ENCODE peak calls at places on chromosomes 1 and 21, in seven cellular contexts. Q is fibroblast of lung, G is HCT116, F is PC-3, R is H1, X is K562, I is GM23338. M is an unnamed sample.
A peak's percentile ranks its signal among the peaks of the same experiment; 100 is the strongest.

GRCh38 chr1:212968385-212968863 is 18.1 kb downstream of the VASH2 start:
- DNase-seq in Q (no peak), G (no peak), F (no peak), R (no peak), X (no peak), I (no peak), M (no peak)

GRCh38 chr1:230701895-230702768 is 11.8 kb downstream of the AGT start:
- DNase-seq in Q (no peak), G (no peak), F (no peak), R (no peak), X (no peak), I (no peak), M (no peak)

GRCh38 chr1:21311016-21311415 is 20.8 kb upstream of the ECE1 start:
- DNase-seq in Q (no peak), G (no peak), F (no peak), R (no peak), X (no peak), I (no peak), M (no peak)

GRCh38 chr1:19411612-19412011 is 73.7 kb downstream of the CAPZB start:
- DNase-seq in Q (no peak), G (no peak), F (no peak), R (no peak), X (no peak), I (no peak), M (no peak)

GRCh38 chr21:43922949-43923348 is 57.9 kb downstream of the AGPAT3 start:
- DNase-seq in Q (no peak), G (no peak), F (no peak), R (no peak), X (no peak), I (no peak), M (no peak)

GRCh38 chr1:73401666-73402065 is 796.3 kb downstream of the LRRIQ3 start:
- DNase-seq in Q (no peak), G (no peak), F (peak; percentile 16), R (no peak), X (no peak), I (peak; percentile 59), M (no peak)

GRCh38 chr1:203627819-203628184 is 1.2 kb downstream of the ATP2B4 start:
- DNase-seq in Q (peak; percentile 47), G (no peak), F (peak; percentile 58), R (no peak), X (no peak), I (no peak), M (peak; percentile 48)

GRCh38 chr1:64975127-64975526 is 8.8 kb upstream of the JAK1 start:
- DNase-seq in Q (no peak), G (no peak), F (no peak), R (no peak), X (no peak), I (no peak), M (no peak)

GRCh38 chr21:43308511-43309283 is 118.2 kb downstream of the SIK1 start:
- DNase-seq in Q (no peak), G (no peak), F (no peak), R (no peak), X (no peak), I (no peak), M (no peak)

GRCh38 chr1:245874942-245875580 is 632.0 kb downstream of the SMYD3 start:
- DNase-seq in Q (peak; percentile 95), G (no peak), F (no peak), R (no peak), X (peak; percentile 44), I (no peak), M (no peak)

GRCh38 chr1:5757177-5757820 is 234.9 kb downstream of the NPHP4 start:
- DNase-seq in Q (no peak), G (no peak), F (no peak), R (no peak), X (no peak), I (no peak), M (no peak)

GRCh38 chr1:62790716-62791115 is 6.8 kb downstream of the ATG4C start:
- DNase-seq in Q (no peak), G (no peak), F (no peak), R (no peak), X (no peak), I (no peak), M (no peak)

GRCh38 chr1:84339503-84339902 is 38.0 kb downstream of the SAMD13 start:
- DNase-seq in Q (no peak), G (no peak), F (no peak), R (no peak), X (no peak), I (no peak), M (no peak)

DNA sequence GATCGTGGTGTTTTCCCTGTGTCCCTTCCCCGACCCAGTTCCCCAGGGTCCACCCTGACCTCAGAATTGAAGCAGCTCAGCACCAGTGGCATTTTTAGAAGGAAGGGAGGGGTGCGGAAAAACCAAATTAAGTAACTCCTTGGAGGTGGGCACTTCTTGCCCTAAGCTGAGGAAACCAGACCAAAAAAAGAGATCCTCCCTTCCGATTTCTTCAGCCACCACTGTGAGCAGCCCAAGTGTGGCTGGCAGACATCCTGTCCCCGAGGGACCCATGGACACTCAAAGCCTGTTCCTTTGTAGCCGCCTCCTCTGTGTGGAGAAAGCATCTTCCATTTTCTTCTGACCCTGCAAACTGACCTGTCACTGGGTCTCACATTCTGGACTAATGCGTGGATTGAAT is 31.3 kb downstream of the KIRREL1 start:
- DNase-seq in Q (no peak), G (no peak), F (no peak), R (no peak), X (no peak), I (no peak), M (no peak)
- H3K4me1 ChIP-seq in Q (peaks cover 38% of the 10 kb centered on the region), G (peaks cover 34% of the 10 kb centered on the region), F (peaks cover 79% of the 10 kb centered on the region), R (peaks cover 7% of the 10 kb centered on the region), X (no peaks in the 10 kb centered on the region), I (peaks cover 48% of the 10 kb centered on the region), M (no peaks in the 10 kb centered on the region)

DNA sequence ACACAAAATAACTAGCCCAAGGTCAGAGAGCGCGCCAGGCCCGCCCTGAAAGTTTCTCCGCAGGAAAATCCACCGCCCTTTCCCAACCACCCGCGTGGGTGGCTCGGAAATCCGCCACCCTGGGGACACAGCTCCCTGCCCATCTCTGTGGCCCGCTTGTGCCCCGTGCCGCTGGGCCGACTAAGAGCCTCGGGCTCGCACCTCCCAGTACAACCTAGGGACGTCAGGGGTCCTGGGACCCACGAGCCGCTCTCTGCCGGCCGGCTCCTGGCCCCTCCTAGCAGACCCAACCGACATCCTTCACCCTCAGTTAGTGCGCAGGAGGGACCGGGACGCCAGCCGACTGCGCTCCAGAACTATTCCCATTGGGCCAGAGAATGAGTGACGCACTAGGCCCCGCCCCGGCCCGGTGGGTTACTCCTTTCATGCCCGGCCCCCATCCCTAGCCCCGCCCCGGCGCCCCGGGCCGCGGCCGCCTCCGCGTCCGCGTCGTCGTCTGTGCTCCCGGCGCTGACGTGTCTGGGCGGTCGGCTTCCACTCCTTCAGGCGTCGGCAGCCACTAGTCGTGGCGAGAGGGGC is 396 bp upstream of the UAP1 start:
- DNase-seq in Q (peak; percentile 96), G (peak; percentile 85), F (peak; percentile 99), R (peak; percentile 89), X (peak; percentile 98), I (peak; percentile 99), M (peak; percentile 97)
- TF ChIP-seq EZH2 in Q (no peak), G (no peak), F (no peak), R (peak; percentile 19), X (no peak), I (no peak), M (no peak)

GRCh38 chr1:46087891-46088290 is 44.5 kb downstream of the PIK3R3 start:
- DNase-seq in Q (peak; percentile 52), G (no peak), F (no peak), R (no peak), X (no peak), I (no peak), M (no peak)

GRCh38 chr1:46086581-46086980 is 45.8 kb downstream of the PIK3R3 start:
- DNase-seq in Q (no peak), G (no peak), F (peak; percentile 35), R (no peak), X (no peak), I (no peak), M (no peak)

GRCh38 chr1:46081620-46082019 is 50.8 kb downstream of the PIK3R3 start:
- DNase-seq in Q (no peak), G (no peak), F (no peak), R (no peak), X (no peak), I (no peak), M (no peak)

GRCh38 chr1:46083579-46083978 is 48.9 kb downstream of the PIK3R3 start:
- DNase-seq in Q (no peak), G (no peak), F (no peak), R (no peak), X (no peak), I (no peak), M (no peak)

GRCh38 chr1:46084553-46085448 is 47.6 kb downstream of the PIK3R3 start:
- DNase-seq in Q (peak; percentile 43), G (no peak), F (peak; percentile 70), R (no peak), X (no peak), I (no peak), M (no peak)
- H3K4me2 ChIP-seq in Q (no peak overlapping the region), G (peak overlapping the region; percentile 1), F (peak overlapping the region; percentile 67), R (no peak overlapping the region), X (no peak overlapping the region), I (no peak overlapping the region), M (no peak overlapping the region)

GRCh38 chr21:38097789-38098188 is 159.0 kb upstream of the KCNJ15 start:
- DNase-seq in Q (no peak), G (no peak), F (no peak), R (no peak), X (no peak), I (no peak), M (no peak)
- H3K4me1 ChIP-seq in Q (no peaks in the 10 kb centered on the region), G (no peaks in the 10 kb centered on the region), F (no peaks in the 10 kb centered on the region), R (no peaks in the 10 kb centered on the region), X (peaks cover 2% of the 10 kb centered on the region), I (no peaks in the 10 kb centered on the region), M (no peaks in the 10 kb centered on the region)

GRCh38 chr1:39673215-39673614 is 1.3 kb upstream of the NT5C1A start:
- DNase-seq in Q (no peak), G (no peak), F (no peak), R (no peak), X (no peak), I (no peak), M (no peak)

GRCh38 chr1:39670689-39671088 is 1.2 kb downstream of the NT5C1A start:
- DNase-seq in Q (no peak), G (no peak), F (no peak), R (no peak), X (no peak), I (no peak), M (no peak)

GRCh38 chr1:39671793-39672550 is at the start of gene NT5C1A:
- DNase-seq in Q (no peak), G (no peak), F (no peak), R (no peak), X (peak; percentile 71), I (peak; percentile 60), M (no peak)

GRCh38 chr1:39672551-39672947 is 642 bp upstream of the NT5C1A start:
- DNase-seq in Q (no peak), G (no peak), F (no peak), R (no peak), X (peak; percentile 81), I (peak; percentile 64), M (no peak)

DNA sequence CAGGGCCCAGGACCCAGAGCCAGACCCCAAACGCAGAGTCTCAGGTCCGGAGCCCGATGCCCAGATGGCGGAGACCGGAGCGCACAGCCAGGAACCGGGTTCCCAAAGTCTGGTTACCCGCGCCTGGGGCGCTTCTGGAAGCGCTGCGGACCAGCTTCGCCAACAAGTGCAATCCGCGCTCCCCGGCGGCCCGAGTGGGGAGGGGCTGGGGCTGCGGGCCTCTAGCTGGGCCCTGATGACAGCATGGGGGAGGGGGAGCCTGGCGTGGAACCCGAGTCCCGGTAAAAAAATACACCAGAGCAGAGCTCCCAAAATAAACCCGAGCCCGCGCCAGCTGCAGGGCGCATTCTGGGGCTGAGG is 494 bp downstream of the NT5C1A start:
- DNase-seq in Q (no peak), G (no peak), F (no peak), R (no peak), X (peak; percentile 29), I (peak; percentile 63), M (no peak)
- TF ChIP-seq EZH2 in Q (peak; percentile 24), G (no peak), F (no peak), R (peak; percentile 93), X (no peak), I (no peak), M (no peak)